ENCODE peak calls at places on chromosomes 11 and 22, in four cellular contexts. L is IMR-90, X is H1, V is H9. U is an unnamed sample.

GRCh38 chr11:116037851-116038250 is 533.6 kb upstream of the CADM1 start:
- DNase-seq in V (no peak), L (no peak), X (no peak), U (no peak)

GRCh38 chr11:119206512-119207299 is 567 bp downstream of the CBL start:
- DNase-seq in V (peak), L (no peak), X (peak), U (peak)

GRCh38 chr22:41237707-41238569 is 2.8 kb downstream of the CHADL start:
- DNase-seq in L (peak), V (peak), X (peak), U (peak)

GRCh38 chr11:24779791-24780190 is 282.9 kb downstream of the LUZP2 start:
- DNase-seq in L (no peak), X (no peak), V (no peak), U (peak)

GRCh38 chr11:102912482-102912830 is 37.7 kb upstream of the MMP12 start:
- DNase-seq in L (peak), V (no peak), X (no peak), U (peak)

GRCh38 chr22:37370306-37370979 is 56.8 kb downstream of the ELFN2 start:
- DNase-seq in V (no peak), L (no peak), X (no peak), U (no peak)

GRCh38 chr11:1442163-1442562 is 44.4 kb downstream of the MOB2 start:
- DNase-seq in L (no peak), X (peak), V (peak), U (peak)

GRCh38 chr11:16512163-16512562 is 155.8 kb upstream of the SOX6 start:
- DNase-seq in L (peak), V (no peak), X (no peak), U (no peak)

GRCh38 chr11:102603091-102603490 is 22.0 kb downstream of the MMP20 start:
- DNase-seq in X (no peak), V (no peak), L (peak), U (peak)

GRCh38 chr11:14905104-14906033 is 13.3 kb upstream of the CYP2R1 start:
- DNase-seq in V (peak), X (peak), L (peak), U (peak)

GRCh38 chr11:63564056-63564784 is 1.0 kb upstream of the PLAAT2 start:
- DNase-seq in X (no peak), L (no peak), V (peak), U (no peak)

GRCh38 chr11:91981995-91982394 is 242.6 kb upstream of the FAT3 start:
- DNase-seq in X (no peak), L (peak), V (no peak), U (no peak)

GRCh38 chr22:45548991-45549736 is 46.5 kb downstream of the FBLN1 start:
- DNase-seq in L (peak), V (no peak), X (no peak), U (peak)

GRCh38 chr11:100545970-100546369 is 141.1 kb upstream of the ARHGAP42 start:
- DNase-seq in L (no peak), V (no peak), X (no peak), U (no peak)

GRCh38 chr11:61162092-61162935 is 1.1 kb upstream of the VPS37C start:
- DNase-seq in L (peak), X (no peak), V (no peak), U (peak)

GRCh38 chr11:24738972-24739371 is 242.1 kb downstream of the LUZP2 start:
- DNase-seq in L (no peak), V (no peak), X (no peak), U (no peak)

GRCh38 chr22:46381142-46381541 is 45.6 kb downstream of the TRMU start:
- DNase-seq in X (no peak), L (peak), V (no peak), U (no peak)

GRCh38 chr11:61948505-61948904 is 1.6 kb upstream of the BEST1 start:
- DNase-seq in L (no peak), V (no peak), X (no peak), U (no peak)

GRCh38 chr22:24698266-24698926 is 76.1 kb downstream of the PIWIL3 start:
- DNase-seq in V (no peak), X (no peak), L (no peak), U (no peak)

GRCh38 chr11:86155210-86155844 is 86.4 kb upstream of the PICALM start:
- DNase-seq in X (no peak), L (no peak), V (no peak), U (no peak)

GRCh38 chr11:46375392-46376101 is 5.9 kb upstream of the MDK start:
- DNase-seq in L (no peak), X (no peak), V (no peak), U (no peak)

GRCh38 chr11:134837166-134837886 is 425.3 kb upstream of the B3GAT1 start:
- DNase-seq in X (peak), V (no peak), L (no peak), U (no peak)

DNA sequence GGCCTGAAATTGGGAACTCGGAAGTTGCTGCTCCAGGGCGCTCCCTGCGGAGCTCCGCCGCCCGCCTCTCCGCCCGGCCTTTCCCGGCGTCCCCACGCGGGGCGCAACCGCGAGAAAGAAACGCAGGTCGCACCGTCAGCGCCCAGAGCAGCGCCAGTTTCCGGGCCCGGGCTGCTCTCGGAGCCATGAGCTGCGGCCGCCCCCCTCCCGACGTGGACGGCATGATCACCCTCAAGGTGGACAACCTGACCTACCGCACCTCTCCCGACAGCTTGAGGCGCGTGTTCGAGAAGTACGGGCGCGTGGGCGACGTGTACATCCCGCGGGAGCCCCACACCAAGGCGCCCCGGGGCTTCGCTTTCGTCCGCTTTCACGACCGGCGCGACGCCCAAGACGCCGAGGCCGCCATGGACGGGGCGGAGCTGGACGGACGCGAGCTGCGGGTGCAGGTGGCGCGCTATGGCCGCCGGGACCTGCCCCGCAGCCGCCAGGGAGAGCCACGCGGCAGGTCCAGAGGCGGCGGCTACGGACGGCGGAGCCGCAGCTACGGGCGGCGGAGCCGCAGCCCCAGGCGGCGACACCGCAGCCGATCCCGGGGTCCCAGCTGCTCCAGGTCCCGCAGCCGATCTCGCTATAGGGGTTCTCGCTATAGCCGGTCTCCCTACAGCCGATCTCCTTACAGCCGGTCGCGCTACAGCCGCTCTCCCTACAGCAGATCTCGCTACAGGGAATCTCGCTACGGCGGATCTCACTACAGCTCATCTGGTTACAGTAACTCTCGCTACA is 516 bp downstream of the SRSF8 start:
- DNase-seq in L (peak), V (peak), X (peak), U (peak)
- H4K5ac ChIP-seq in L (peak), V (no peak), X (peak), U (no peak)

DNA sequence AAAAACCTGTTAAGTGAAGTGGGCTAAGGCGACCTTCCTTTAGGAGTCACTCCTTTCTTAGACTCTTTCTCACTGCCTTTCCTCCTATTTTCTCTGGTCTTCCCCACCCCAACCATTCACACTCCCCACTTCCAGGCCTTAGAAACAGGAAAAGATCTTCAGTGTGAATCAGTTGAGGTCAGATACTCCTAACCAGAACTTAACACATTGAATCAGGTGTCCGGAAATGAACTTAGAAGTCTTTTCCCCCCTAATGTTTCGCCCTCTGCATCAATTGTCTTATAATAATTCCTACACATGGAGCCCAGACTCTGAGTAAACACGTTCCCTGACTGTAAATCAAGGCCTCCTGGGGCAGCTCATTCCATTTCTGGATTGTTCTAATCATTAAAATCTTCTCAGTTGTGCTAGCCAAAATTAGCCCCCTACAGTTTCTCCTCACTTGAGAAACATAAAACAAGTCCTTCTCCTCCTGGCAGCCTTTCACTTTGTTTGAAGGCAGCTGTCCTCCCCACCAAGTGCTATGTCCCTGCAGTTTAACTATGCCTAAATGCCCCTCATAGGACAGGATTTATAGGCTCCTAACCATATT is 32.7 kb upstream of the USP47 start:
- DNase-seq in V (no peak), L (no peak), X (no peak), U (no peak)
- H4K5ac ChIP-seq in V (no peak), L (peak), X (no peak), U (no peak)

DNA sequence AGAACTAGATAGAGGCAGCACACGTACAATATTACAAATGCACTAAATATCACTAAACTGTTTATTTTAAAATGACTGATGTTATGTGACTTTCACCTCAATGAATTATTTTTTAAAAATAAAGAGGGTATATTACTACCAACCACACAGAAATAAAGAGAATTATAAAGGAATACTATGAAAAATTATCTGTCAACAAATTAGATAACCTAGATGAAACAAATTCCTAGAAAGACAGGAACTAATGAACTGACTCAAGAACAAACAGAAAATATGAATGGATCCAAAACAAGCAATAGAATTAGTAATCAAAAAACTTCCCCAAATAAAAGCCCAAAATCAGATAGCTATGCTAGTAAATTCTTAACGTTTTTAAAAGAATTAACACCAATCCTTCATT is 10.3 kb downstream of the ZNF280B start:
- DNase-seq in X (no peak), L (no peak), V (no peak), U (no peak)
- H4K5ac ChIP-seq in X (no peak), L (no peak), V (no peak), U (no peak)

DNA sequence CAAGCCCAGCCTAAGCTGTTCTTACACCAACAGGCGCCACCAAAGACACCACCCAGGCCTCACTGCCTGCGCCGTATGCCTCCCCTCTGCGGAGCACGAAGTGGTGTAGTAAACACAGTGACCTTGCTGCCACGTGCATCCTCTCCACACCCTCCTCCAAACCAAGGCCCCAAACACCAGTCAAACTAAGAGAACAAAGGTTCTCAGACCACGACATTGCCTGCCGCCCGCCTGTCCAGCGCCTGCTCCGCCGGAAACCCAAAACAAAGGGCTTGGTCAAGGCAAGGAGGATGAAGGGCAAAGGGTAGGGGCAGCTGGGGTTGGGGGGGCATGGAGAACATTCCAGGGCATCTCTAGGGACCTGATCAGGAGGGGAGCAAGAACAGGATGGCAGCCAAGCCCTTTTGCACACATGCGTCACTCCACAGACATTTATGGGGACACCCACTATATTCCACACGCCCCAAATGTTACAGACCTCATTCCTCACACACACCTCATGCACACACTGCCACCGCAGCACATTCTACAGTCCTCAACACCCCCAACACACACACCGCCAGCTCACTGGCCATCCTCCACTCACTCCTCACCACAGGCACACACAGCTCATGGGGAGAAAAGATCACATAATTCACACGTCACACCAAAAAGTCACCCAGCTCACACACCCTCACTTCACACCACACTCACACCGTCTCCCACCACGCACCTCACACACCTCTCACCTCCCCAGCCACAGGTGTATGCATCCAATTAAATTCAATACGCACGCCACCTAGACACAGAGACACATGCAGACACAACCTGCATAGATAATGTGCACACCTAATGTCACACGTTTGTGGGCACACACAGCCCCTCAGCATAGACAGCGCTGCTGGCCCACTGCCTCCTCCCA is 34.5 kb downstream of the PDE2A start:
- DNase-seq in X (no peak), V (no peak), L (no peak), U (no peak)
- H4K5ac ChIP-seq in X (no peak), V (no peak), L (no peak), U (no peak)

GRCh38 chr22:35634015-35634414 is 14.2 kb upstream of the APOL6 start:
- DNase-seq in L (no peak), X (no peak), V (no peak), U (no peak)
- H4K5ac ChIP-seq in L (no peak), X (no peak), V (no peak), U (no peak)

GRCh38 chr22:26822300-26822699 is 164.9 kb downstream of the MIAT start:
- DNase-seq in L (no peak), X (no peak), V (no peak), U (no peak)
- H4K5ac ChIP-seq in L (no peak), X (no peak), V (no peak), U (no peak)

DNA sequence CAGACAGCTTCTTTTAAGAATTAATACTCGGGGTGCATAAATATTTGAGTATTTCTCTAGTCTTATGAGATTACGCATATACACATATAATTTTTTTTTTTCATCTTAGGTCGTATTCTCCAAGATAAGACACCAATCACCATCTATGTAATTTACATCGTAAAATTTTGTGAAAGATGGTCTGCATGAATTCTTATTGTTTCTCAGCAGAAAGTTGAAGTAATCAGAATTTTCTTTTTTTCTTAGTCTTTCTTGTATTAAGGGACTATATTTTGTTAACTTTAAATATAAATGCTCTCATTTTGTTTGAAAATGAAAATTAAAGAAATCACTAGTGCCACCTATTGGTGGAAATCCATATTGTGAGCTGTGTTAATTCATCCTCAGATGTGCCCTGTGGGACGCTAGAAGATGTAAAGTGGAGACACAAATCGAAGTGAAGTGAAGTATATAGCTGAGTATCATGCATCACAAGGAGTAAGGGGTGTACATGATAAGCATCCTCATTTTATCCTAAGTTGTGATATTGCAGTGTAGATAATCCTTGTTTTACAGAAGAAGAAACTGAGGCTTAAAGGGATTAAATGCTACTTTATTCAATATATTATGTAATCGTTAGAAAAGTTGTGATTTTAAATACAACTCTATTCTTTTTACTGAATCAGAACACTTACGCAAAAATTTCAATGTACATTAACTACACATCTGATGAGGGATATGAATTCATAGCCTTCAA is 2084.3 kb downstream of the LRRC4C start:
- DNase-seq in X (no peak), V (no peak), L (peak), U (peak)
- H4K5ac ChIP-seq in X (no peak), V (no peak), L (no peak), U (no peak)

GRCh38 chr11:65615229-65615949 is at the start of gene PCNX3:
- DNase-seq in V (peak), L (peak), X (peak), U (peak)
- H4K5ac ChIP-seq in V (no peak), L (peak), X (peak), U (no peak)

GRCh38 chr11:4074266-4074665 is 20.3 kb upstream of the RRM1 start:
- DNase-seq in X (no peak), L (no peak), V (no peak), U (no peak)
- H4K5ac ChIP-seq in X (no peak), L (no peak), V (no peak), U (no peak)

U was measured in mesendoderm.